ENCODE peak calls at places on chromosomes 6 and 20, in five cellular contexts. One of them, this sample, is unnamed.
A peak's percentile ranks its signal among the peaks of the same experiment; 100 is the strongest.

GRCh38 chr6:78570044-78570443 is 297.3 kb upstream of the IRAK1BP1 start:
- DNase-seq in T-helper 17 cell: no peak
- DNase-seq in left ventricle myocardium superior: no peak
- DNase-seq in stimulated activated CD4-positive, alpha-beta T cell treated with anti-CD3 and anti-CD28 coated beads, Interleukin-15, amount 100 ng/mL, for 1 hour: no peak
- DNase-seq in GDM1: no peak
- DNase-seq in this sample: no peak

GRCh38 chr6:25017932-25018581 is 82.3 kb upstream of the RIPOR2 start:
- DNase-seq in T-helper 17 cell: peak; percentile 50
- DNase-seq in left ventricle myocardium superior: peak; percentile 71
- DNase-seq in stimulated activated CD4-positive, alpha-beta T cell treated with anti-CD3 and anti-CD28 coated beads, Interleukin-15, amount 100 ng/mL, for 1 hour: peak; percentile 61
- DNase-seq in GDM1: peak; percentile 49
- DNase-seq in this sample: no peak

GRCh38 chr20:6806291-6806690 is 38.8 kb downstream of the BMP2 start:
- DNase-seq in T-helper 17 cell: no peak
- DNase-seq in left ventricle myocardium superior: no peak
- DNase-seq in stimulated activated CD4-positive, alpha-beta T cell treated with anti-CD3 and anti-CD28 coated beads, Interleukin-15, amount 100 ng/mL, for 1 hour: no peak
- DNase-seq in GDM1: no peak
- DNase-seq in this sample: no peak

GRCh38 chr20:37389844-37390275 is 43.9 kb downstream of the SRC start:
- DNase-seq in T-helper 17 cell: no peak
- DNase-seq in left ventricle myocardium superior: no peak
- DNase-seq in stimulated activated CD4-positive, alpha-beta T cell treated with anti-CD3 and anti-CD28 coated beads, Interleukin-15, amount 100 ng/mL, for 1 hour: no peak
- DNase-seq in GDM1: no peak
- DNase-seq in this sample: no peak

GRCh38 chr6:21935561-21936028 is 342.0 kb downstream of the SOX4 start:
- DNase-seq in T-helper 17 cell: no peak
- DNase-seq in left ventricle myocardium superior: no peak
- DNase-seq in stimulated activated CD4-positive, alpha-beta T cell treated with anti-CD3 and anti-CD28 coated beads, Interleukin-15, amount 100 ng/mL, for 1 hour: no peak
- DNase-seq in GDM1: no peak
- DNase-seq in this sample: no peak

GRCh38 chr6:134683783-134684765 is 265.8 kb downstream of the ALDH8A1 start:
- DNase-seq in T-helper 17 cell: no peak
- DNase-seq in left ventricle myocardium superior: no peak
- DNase-seq in stimulated activated CD4-positive, alpha-beta T cell treated with anti-CD3 and anti-CD28 coated beads, Interleukin-15, amount 100 ng/mL, for 1 hour: no peak
- DNase-seq in GDM1: no peak
- DNase-seq in this sample: no peak

GRCh38 chr6:100482698-100483097 is 18.0 kb upstream of the SIM1 start:
- DNase-seq in T-helper 17 cell: no peak
- DNase-seq in left ventricle myocardium superior: no peak
- DNase-seq in stimulated activated CD4-positive, alpha-beta T cell treated with anti-CD3 and anti-CD28 coated beads, Interleukin-15, amount 100 ng/mL, for 1 hour: no peak
- DNase-seq in GDM1: no peak
- DNase-seq in this sample: no peak

GRCh38 chr6:137290601-137291261 is 71.5 kb upstream of the IFNGR1 start:
- DNase-seq in T-helper 17 cell: no peak
- DNase-seq in left ventricle myocardium superior: no peak
- DNase-seq in stimulated activated CD4-positive, alpha-beta T cell treated with anti-CD3 and anti-CD28 coated beads, Interleukin-15, amount 100 ng/mL, for 1 hour: no peak
- DNase-seq in GDM1: no peak
- DNase-seq in this sample: no peak

GRCh38 chr6:93177451-93177850 is 241.9 kb downstream of the EPHA7 start:
- DNase-seq in T-helper 17 cell: no peak
- DNase-seq in left ventricle myocardium superior: no peak
- DNase-seq in stimulated activated CD4-positive, alpha-beta T cell treated with anti-CD3 and anti-CD28 coated beads, Interleukin-15, amount 100 ng/mL, for 1 hour: no peak
- DNase-seq in GDM1: no peak
- DNase-seq in this sample: no peak

This sample was measured in activated B cell treated with CpG ODN at 0.5 μM for 24 hours.